ENCODE peak calls at places on chromosome 13, in nine cellular contexts. W is heart right ventricle; Q is uterus; S is esophagus squamous epithelium; F is H9; E is effector memory CD4-positive, alpha-beta T cell; C is cardiac muscle cell; J is body of pancreas; R is lower lobe of right lung. A is an unnamed sample. For H3K9me3, the result is how much of the 10 kb centered on the place peaks cover.

GRCh38 chr13:35557475-35557874 is 81.0 kb upstream of the MAB21L1 start:
- DNase-seq in W (no peak), Q (no peak), S (no peak), F (no peak), E (no peak), C (no peak), J (no peak), R (no peak), A (no peak)

GRCh38 chr13:106373989-106374572 is 161.4 kb downstream of the EFNB2 start:
- DNase-seq in W (no peak), Q (peak), S (no peak), F (no peak), E (no peak), C (peak), J (no peak), R (no peak), A (no peak)

GRCh38 chr13:42405665-42406390 is 133.9 kb downstream of the AKAP11 start:
- DNase-seq in W (no peak), Q (no peak), S (no peak), F (no peak), E (peak), C (peak), J (no peak), R (no peak), A (peak)

GRCh38 chr13:28161370-28161769 is 23.0 kb downstream of the PAN3 start:
- DNase-seq in W (no peak), Q (no peak), S (no peak), F (peak), E (no peak), C (peak), J (no peak), R (no peak), A (no peak)

GRCh38 chr13:61935710-61936109 is 520.1 kb upstream of the PCDH20 start:
- DNase-seq in W (no peak), Q (no peak), S (no peak), F (no peak), E (no peak), C (no peak), J (no peak), R (no peak), A (no peak)

GRCh38 chr13:54775501-54776191 is 1747.0 kb downstream of the OLFM4 start:
- DNase-seq in W (no peak), Q (no peak), S (no peak), F (no peak), E (no peak), C (no peak), J (no peak), R (peak), A (no peak)

GRCh38 chr13:110811751-110812110 is 98.2 kb downstream of the ING1 start:
- DNase-seq in W (no peak), Q (no peak), S (no peak), F (no peak), E (no peak), C (no peak), J (no peak), R (no peak), A (no peak)

GRCh38 chr13:113972451-113973217 is 1.2 kb downstream of the C13orf46 start:
- DNase-seq in W (no peak), Q (no peak), S (no peak), F (no peak), E (no peak), C (no peak), J (no peak), R (peak), A (no peak)

GRCh38 chr13:98368019-98368418 is 190.9 kb upstream of the RNF113B start:
- DNase-seq in W (no peak), Q (no peak), S (no peak), F (no peak), E (no peak), C (peak), J (no peak), R (no peak), A (no peak)

GRCh38 chr13:50125306-50125555 is 110.0 kb downstream of the KCNRG start:
- DNase-seq in W (no peak), Q (no peak), S (no peak), F (no peak), E (no peak), C (no peak), J (peak), R (no peak), A (no peak)

GRCh38 chr13:43132911-43133310 is 109.5 kb downstream of the DNAJC15 start:
- DNase-seq in W (no peak), Q (no peak), S (no peak), F (no peak), E (no peak), C (no peak), J (no peak), R (no peak), A (no peak)

GRCh38 chr13:95481051-95481775 is 71.3 kb upstream of the CLDN10 start:
- DNase-seq in W (no peak), Q (no peak), S (no peak), F (no peak), E (no peak), C (peak), J (peak), R (no peak), A (no peak)

GRCh38 chr13:76361868-76362267 is 524.3 kb downstream of the KCTD12 start:
- DNase-seq in W (no peak), Q (no peak), S (no peak), F (no peak), E (no peak), C (no peak), J (no peak), R (no peak), A (no peak)

GRCh38 chr13:109209526-109209925 is 576.9 kb downstream of the IRS2 start:
- DNase-seq in W (no peak), Q (no peak), S (no peak), F (no peak), E (no peak), C (no peak), J (no peak), R (no peak), A (no peak)

GRCh38 chr13:113863511-113864302 is at the start of gene GAS6:
- DNase-seq in W (peak), Q (peak), S (no peak), F (peak), E (no peak), C (peak), J (peak), R (peak), A (no peak)

GRCh38 chr13:114161644-114162532 is 17.2 kb upstream of the CFAP97D2 start:
- DNase-seq in W (peak), Q (peak), S (no peak), F (no peak), E (no peak), C (peak), J (peak), R (peak), A (peak)

GRCh38 chr13:113421673-113422270 is 31.5 kb downstream of the ADPRHL1 start:
- DNase-seq in W (no peak), Q (peak), S (no peak), F (no peak), E (no peak), C (peak), J (no peak), R (no peak), A (no peak)

GRCh38 chr13:36143768-36144167 is 12.6 kb upstream of the DCLK1 start:
- DNase-seq in W (no peak), Q (no peak), S (no peak), F (no peak), E (no peak), C (no peak), J (no peak), R (no peak), A (no peak)

GRCh38 chr13:56861472-56861871 is 279.2 kb upstream of the PRR20A start:
- DNase-seq in W (no peak), Q (no peak), S (no peak), F (no peak), E (no peak), C (peak), J (no peak), R (no peak), A (no peak)

GRCh38 chr13:58953638-58954037 is 1210.1 kb downstream of the DIAPH3 start:
- DNase-seq in W (no peak), Q (no peak), S (no peak), F (no peak), E (no peak), C (no peak), J (no peak), R (no peak), A (no peak)

GRCh38 chr13:102286326-102286725 is 115.5 kb downstream of the FGF14 start:
- DNase-seq in W (no peak), Q (no peak), S (no peak), F (no peak), E (no peak), C (peak), J (no peak), R (no peak), A (no peak)

GRCh38 chr13:27621366-27622101 is at the start of gene POLR1D:
- DNase-seq in W (peak), Q (peak), S (peak), F (peak), E (peak), C (peak), J (peak), R (peak), A (peak)

GRCh38 chr13:50387124-50387581 is 371.9 kb downstream of the KCNRG start:
- DNase-seq in W (peak), Q (peak), S (no peak), F (peak), E (no peak), C (no peak), J (peak), R (peak), A (no peak)

GRCh38 chr13:61086052-61086451 is 329.6 kb downstream of the PCDH20 start:
- DNase-seq in W (no peak), Q (no peak), S (no peak), F (no peak), E (no peak), C (no peak), J (no peak), R (no peak), A (no peak)

GRCh38 chr13:51068501-51068900 is 42.6 kb downstream of the C13orf42 start:
- DNase-seq in W (no peak), Q (no peak), S (no peak), F (no peak), E (no peak), C (no peak), J (no peak), R (no peak), A (no peak)

GRCh38 chr13:69935043-69935442 is 172.6 kb upstream of the ATXN8OS start:
- DNase-seq in W (no peak), Q (no peak), S (no peak), F (no peak), E (no peak), C (no peak), J (no peak), R (no peak), A (no peak)

GRCh38 chr13:93169980-93170379 is 56.6 kb upstream of the GPC6 start:
- DNase-seq in W (no peak), Q (no peak), S (no peak), F (no peak), E (no peak), C (peak), J (no peak), R (no peak), A (no peak)

GRCh38 chr13:58994778-58995177 is 1169.0 kb downstream of the DIAPH3 start:
- DNase-seq in W (no peak), Q (no peak), S (no peak), F (no peak), E (no peak), C (no peak), J (no peak), R (no peak), A (no peak)

GRCh38 chr13:95222733-95223018 is 78.6 kb downstream of the ABCC4 start:
- DNase-seq in W (no peak), Q (no peak), S (no peak), F (no peak), E (no peak), C (no peak), J (no peak), R (no peak), A (no peak)

GRCh38 chr13:83453300-83453699 is 429.0 kb downstream of the SLITRK1 start:
- DNase-seq in W (no peak), Q (no peak), S (no peak), F (no peak), E (no peak), C (no peak), J (no peak), R (no peak), A (no peak)

GRCh38 chr13:83452292-83452950 is 429.9 kb downstream of the SLITRK1 start:
- DNase-seq in W (no peak), Q (no peak), S (no peak), F (no peak), E (no peak), C (no peak), J (no peak), R (peak), A (no peak)

GRCh38 chr13:83450586-83450985 is 431.7 kb downstream of the SLITRK1 start:
- DNase-seq in W (no peak), Q (no peak), S (no peak), F (no peak), E (no peak), C (peak), J (no peak), R (no peak), A (no peak)

GRCh38 chr13:83449666-83450395 is 432.4 kb downstream of the SLITRK1 start:
- DNase-seq in W (no peak), Q (no peak), S (no peak), F (no peak), E (no peak), C (peak), J (no peak), R (no peak), A (no peak)

GRCh38 chr13:83453723-83454122 is 428.6 kb downstream of the SLITRK1 start:
- DNase-seq in W (no peak), Q (no peak), S (no peak), F (no peak), E (no peak), C (no peak), J (no peak), R (no peak), A (no peak)
- H3K9me3 ChIP-seq in W (under half), Q (under half), S (under half), F (under half), E (under half), C (under half), J (under half), R (under half), A (under half)

GRCh38 chr13:45119990-45120864 is at the start of gene GTF2F2:
- DNase-seq in W (peak), Q (peak), S (no peak), F (peak), E (peak), C (peak), J (peak), R (peak), A (peak)
- H3K9me3 ChIP-seq in W (under half), Q (under half), S (under half), F (under half), E (under half), C (under half), J (under half), R (under half), A (under half)

DNA sequence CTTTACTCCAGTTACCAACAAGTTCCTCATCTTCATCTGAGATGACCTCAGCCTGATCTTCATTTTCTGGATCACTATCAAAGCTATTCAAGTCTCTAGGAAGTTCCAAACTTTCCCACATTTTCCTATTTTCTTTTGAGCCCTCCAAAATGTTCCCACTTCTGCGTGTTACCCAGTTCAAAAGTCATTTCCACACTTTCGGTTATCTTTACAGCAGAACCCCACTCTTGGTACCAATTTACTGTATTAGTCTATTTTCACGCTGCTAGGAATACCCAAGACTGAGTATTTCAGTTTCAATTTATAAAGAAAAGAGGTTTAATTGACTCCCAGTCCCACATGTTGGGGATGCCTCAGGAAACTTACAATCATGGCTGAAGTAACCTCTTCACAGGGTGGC is 274.3 kb downstream of the FGF9 start:
- DNase-seq in W (no peak), Q (no peak), S (no peak), F (no peak), E (no peak), C (no peak), J (no peak), R (no peak), A (no peak)
- H3K9me3 ChIP-seq in W (under half), Q (under half), S (under half), F (under half), E (under half), C (under half), J (under half), R (under half), A (under half)

GRCh38 chr13:53417601-53418000 is 389.0 kb downstream of the OLFM4 start:
- DNase-seq in W (no peak), Q (no peak), S (no peak), F (no peak), E (no peak), C (no peak), J (no peak), R (no peak), A (no peak)

DNA sequence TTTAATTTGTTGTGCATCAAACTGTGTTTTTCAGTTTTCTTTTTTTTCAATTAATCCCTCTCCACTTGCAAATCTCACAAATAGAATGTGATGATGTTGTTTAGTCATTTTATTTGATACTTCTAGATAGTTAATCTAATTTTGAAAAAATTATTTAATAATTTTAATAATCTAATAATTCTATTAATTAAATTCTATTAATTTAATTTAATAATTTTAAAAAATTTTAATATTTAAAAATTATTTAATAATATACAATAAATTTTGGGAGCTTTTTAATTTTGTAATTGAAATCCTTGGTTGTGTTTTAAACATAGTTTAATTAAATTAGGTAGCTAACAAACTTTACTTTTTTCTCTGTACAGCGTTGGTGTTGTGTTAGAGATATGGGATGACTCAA is 393.8 kb downstream of the OLFM4 start:
- DNase-seq in W (no peak), Q (no peak), S (no peak), F (no peak), E (no peak), C (no peak), J (no peak), R (no peak), A (no peak)
- H3K9me3 ChIP-seq in W (under half), Q (under half), S (under half), F (under half), E (under half), C (under half), J (under half), R (under half), A (under half)

GRCh38 chr13:29304148-29304547 is 291.3 kb downstream of the SLC7A1 start:
- DNase-seq in W (no peak), Q (no peak), S (no peak), F (no peak), E (no peak), C (no peak), J (no peak), R (no peak), A (no peak)
- H3K9me3 ChIP-seq in W (under half), Q (under half), S (under half), F (under half), E (under half), C (under half), J (under half), R (under half), A (under half)

DNA sequence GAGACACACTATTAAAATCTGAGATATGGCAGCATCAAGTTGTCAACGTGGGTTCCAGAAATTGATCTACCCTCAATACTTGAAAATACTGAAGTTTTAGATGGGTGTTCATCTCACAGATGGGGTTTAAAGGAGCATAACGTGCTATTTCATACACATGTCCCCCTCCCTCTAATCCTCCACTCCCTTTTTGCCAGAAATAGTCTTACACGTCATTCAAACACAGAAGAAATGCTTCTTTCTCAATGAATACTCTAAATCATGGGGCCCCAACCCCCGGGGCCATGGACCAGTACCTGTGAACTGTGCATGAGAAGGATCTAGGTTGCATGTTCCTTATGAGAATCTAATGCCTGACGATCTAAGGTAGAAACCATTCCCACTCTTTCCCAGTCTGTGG is 19.6 kb downstream of the KLF12 start:
- DNase-seq in W (no peak), Q (no peak), S (no peak), F (no peak), E (no peak), C (no peak), J (no peak), R (no peak), A (no peak)
- H3K9me3 ChIP-seq in W (under half), Q (under half), S (under half), F (under half), E (under half), C (under half), J (under half), R (under half), A (under half)

GRCh38 chr13:48393030-48393697 is 19.7 kb downstream of the LPAR6 start:
- DNase-seq in W (no peak), Q (no peak), S (no peak), F (no peak), E (no peak), C (no peak), J (no peak), R (no peak), A (no peak)
- H3K9me3 ChIP-seq in W (under half), Q (under half), S (under half), F (under half), E (under half), C (under half), J (under half), R (under half), A (under half)

GRCh38 chr13:19058566-19058965 is 123.1 kb downstream of the TUBA3C start:
- DNase-seq in W (no peak), Q (no peak), S (no peak), F (no peak), E (no peak), C (no peak), J (no peak), R (no peak), A (no peak)
- H3K9me3 ChIP-seq in W (under half), Q (under half), S (under half), F (half or more), E (under half), C (under half), J (under half), R (under half), A (under half)

GRCh38 chr13:99724633-99725517 is 223.6 kb downstream of the TM9SF2 start:
- DNase-seq in W (no peak), Q (no peak), S (no peak), F (no peak), E (no peak), C (no peak), J (no peak), R (no peak), A (no peak)
- H3K9me3 ChIP-seq in W (under half), Q (under half), S (under half), F (under half), E (under half), C (under half), J (under half), R (under half), A (under half)